ENCODE peak calls at places on chromosomes 6 and 20, in six cellular contexts. G is AG10803; U is NCI-H1092; O is stimulated activated CD4-positive, alpha-beta T cell treated with anti-CD3 and anti-CD28 coated beads, Interleukin-12 subunit alpha, Interleukin-12 subunit beta, amount 100 ng/mL, for 24 hours; Y is cardiac septum; A is HFFc6. D is an unnamed sample.

GRCh38 chr20:47320990-47321805 is 35.3 kb downstream of the ZMYND8 start:
- DNase-seq in A (no peak), G (no peak), Y (no peak), U (no peak), O (no peak), D (no peak)

GRCh38 chr6:17656092-17656491 is 50.6 kb downstream of the NUP153 start:
- DNase-seq in U (no peak), G (no peak), Y (no peak), A (no peak), O (no peak), D (no peak)

GRCh38 chr6:97626586-97627441 is 343.8 kb upstream of the MMS22L start:
- DNase-seq in G (peak), Y (no peak), U (no peak), A (no peak), O (no peak), D (peak)

GRCh38 chr6:4180653-4181255 is 45.4 kb upstream of the ECI2 start:
- DNase-seq in O (no peak), G (peak), U (no peak), Y (no peak), A (peak), D (no peak)

GRCh38 chr6:37525460-37526357 is 26.0 kb upstream of the CCDC167 start:
- DNase-seq in Y (no peak), U (no peak), A (no peak), O (no peak), G (no peak), D (no peak)

GRCh38 chr6:15444881-15445280 is 199.0 kb downstream of the JARID2 start:
- DNase-seq in G (no peak), O (no peak), U (peak), A (no peak), Y (no peak), D (peak)

GRCh38 chr6:104632565-104632964 is 227.2 kb downstream of the HACE1 start:
- DNase-seq in O (no peak), Y (no peak), U (no peak), A (no peak), G (no peak), D (no peak)

GRCh38 chr6:52834481-52834880 is 6.1 kb downstream of the GSTA5 start:
- DNase-seq in G (peak), Y (no peak), O (no peak), U (no peak), A (peak), D (no peak)

GRCh38 chr20:1420066-1420465 is 27.2 kb upstream of the FKBP1A start:
- DNase-seq in Y (no peak), A (no peak), O (no peak), G (no peak), U (no peak), D (no peak)

GRCh38 chr6:153032255-153032882 is 29.9 kb upstream of the MTRF1L start:
- DNase-seq in A (peak), O (no peak), Y (no peak), G (peak), U (no peak), D (no peak)

GRCh38 chr20:51767018-51767866 is 948 bp downstream of the ATP9A start:
- DNase-seq in A (no peak), G (peak), Y (peak), U (peak), O (peak), D (peak)

GRCh38 chr6:135904666-135905065 is 53.2 kb downstream of the PDE7B start:
- DNase-seq in G (no peak), O (no peak), U (no peak), A (peak), Y (no peak), D (no peak)

GRCh38 chr6:162728706-162729105 is 932 bp downstream of the PACRG start:
- DNase-seq in O (no peak), U (no peak), A (no peak), Y (no peak), G (no peak), D (no peak)

GRCh38 chr6:25250878-25251277 is 28.3 kb upstream of the CARMIL1 start:
- DNase-seq in U (no peak), A (peak), G (peak), O (no peak), Y (no peak), D (no peak)

GRCh38 chr6:142913511-142914047 is 31.4 kb downstream of the HIVEP2 start:
- DNase-seq in Y (no peak), U (no peak), O (peak), G (no peak), A (no peak), D (no peak)

GRCh38 chr6:31954511-31954910 is 4.3 kb downstream of the NELFE start:
- DNase-seq in A (no peak), O (no peak), Y (no peak), G (no peak), U (no peak), D (no peak)

GRCh38 chr20:2535711-2536561 is 437 bp upstream of the TMC2 start:
- DNase-seq in O (no peak), Y (no peak), G (no peak), U (no peak), A (no peak), D (no peak)

GRCh38 chr6:148677594-148678476 is 69.0 kb upstream of the UST start:
- DNase-seq in U (no peak), G (no peak), Y (no peak), O (no peak), A (no peak), D (no peak)

GRCh38 chr20:34402461-34402860 is 39.4 kb downstream of the ITCH start:
- DNase-seq in U (no peak), Y (no peak), A (peak), O (no peak), G (peak), D (no peak)